ENCODE peak calls at places on chromosomes 5 and 9, in nine cellular contexts. H is stimulated activated CD4-positive, alpha-beta T cell treated with anti-CD3 and anti-CD28 coated beads, Interleukin-1b, Interleukin-23, amount 100 ng/mL, for 1 hour; R is lung microvascular endothelial cell; Q is immature natural killer cell; U is heart left ventricle; T is anterior cingulate cortex; F is AG09309; E is foreskin keratinocyte; N is NCI-H774. W is an unnamed sample.

GRCh38 chr5:110807174-110807573 is 68.4 kb downstream of the SLC25A46 start:
- DNase-seq in E (no peak), N (no peak), H (no peak), U (peak), Q (no peak), R (no peak), F (no peak), T (no peak), W (no peak)

GRCh38 chr9:20598367-20598766 is 23.9 kb downstream of the MLLT3 start:
- DNase-seq in T (no peak), F (no peak), H (no peak), Q (no peak), U (no peak), E (no peak), R (no peak), N (no peak), W (no peak)

GRCh38 chr9:79382468-79382867 is 189.3 kb upstream of the TLE4 start:
- DNase-seq in E (peak), U (no peak), N (no peak), Q (no peak), T (no peak), R (no peak), H (no peak), F (no peak), W (no peak)

GRCh38 chr5:163569284-163569683 is 63.9 kb downstream of the MAT2B start:
- DNase-seq in U (no peak), T (no peak), F (no peak), E (peak), R (peak), Q (no peak), N (no peak), H (no peak), W (no peak)

GRCh38 chr9:97966493-97966892 is 16.6 kb upstream of the ANP32B start:
- DNase-seq in N (no peak), Q (no peak), H (no peak), R (no peak), E (no peak), T (no peak), F (no peak), U (no peak), W (no peak)

GRCh38 chr5:53322257-53322656 is 158.2 kb upstream of the FST start:
- DNase-seq in Q (no peak), R (no peak), T (no peak), U (no peak), F (no peak), H (no peak), E (peak), N (no peak), W (no peak)

GRCh38 chr5:150490754-150491153 is 17.2 kb upstream of the NDST1 start:
- DNase-seq in U (no peak), E (no peak), H (no peak), F (no peak), Q (no peak), N (no peak), R (no peak), T (no peak), W (no peak)

GRCh38 chr5:177496111-177497010 is 1.0 kb downstream of the PDLIM7 start:
- DNase-seq in F (peak), H (no peak), E (peak), N (peak), T (no peak), U (peak), Q (no peak), R (peak), W (peak)